ENCODE peak calls at places on chromosomes 2 and 18, in six cellular contexts. E is right cardiac atrium, L is left lung, W is A549, A is heart left ventricle, B is OCI-LY7. Y is an unnamed sample.

GRCh38 chr18:23377669-23378469 is 75.2 kb upstream of the RIOK3 start:
- DNase-seq in E (no peak), L (no peak), W (peak; percentile 34), A (no peak), B (no peak), Y (no peak)

GRCh38 chr18:56545539-56545938 is 92.9 kb downstream of the TXNL1 start:
- DNase-seq in E (no peak), L (no peak), W (no peak), A (no peak), B (no peak), Y (no peak)

GRCh38 chr2:158931577-158931976 is 36.9 kb upstream of the TANC1 start:
- DNase-seq in E (no peak), L (no peak), W (no peak), A (no peak), B (no peak), Y (no peak)

GRCh38 chr2:61419129-61419528 is 51.8 kb downstream of the USP34 start:
- DNase-seq in E (no peak), L (no peak), W (no peak), A (no peak), B (peak; percentile 45), Y (no peak)

GRCh38 chr2:238848566-238848940 is 668 bp downstream of the TWIST2 start:
- DNase-seq in E (no peak), L (no peak), W (no peak), A (no peak), B (no peak), Y (no peak)

GRCh38 chr18:73774836-73775509 is 372.7 kb downstream of the FBXO15 start:
- DNase-seq in E (peak; percentile 68), L (no peak), W (peak; percentile 16), A (peak; percentile 27), B (no peak), Y (no peak)

GRCh38 chr2:240881913-240882312 is 13.3 kb downstream of the AGXT start:
- DNase-seq in E (no peak), L (no peak), W (no peak), A (no peak), B (no peak), Y (no peak)

GRCh38 chr2:161947394-161947793 is 126.6 kb downstream of the DPP4 start:
- DNase-seq in E (no peak), L (no peak), W (no peak), A (no peak), B (no peak), Y (no peak)

GRCh38 chr2:234754126-234754525 is 197.7 kb upstream of the SH3BP4 start:
- DNase-seq in E (no peak), L (no peak), W (no peak), A (no peak), B (no peak), Y (no peak)

GRCh38 chr2:234074751-234075520 is 24.4 kb downstream of the SPP2 start:
- DNase-seq in E (no peak), L (no peak), W (no peak), A (no peak), B (no peak), Y (no peak)

GRCh38 chr2:134310450-134311079 is 56.7 kb downstream of the MGAT5 start:
- DNase-seq in E (peak; percentile 45), L (no peak), W (no peak), A (no peak), B (no peak), Y (peak; percentile 17)

GRCh38 chr18:65788373-65788772 is 37.6 kb downstream of the CDH7 start:
- DNase-seq in E (no peak), L (no peak), W (no peak), A (no peak), B (no peak), Y (no peak)

GRCh38 chr2:151860613-151861146 is 32.5 kb upstream of the ARL5A start:
- DNase-seq in E (no peak), L (no peak), W (no peak), A (no peak), B (no peak), Y (no peak)

GRCh38 chr2:230738391-230738811 is 25.8 kb downstream of the CAB39 start:
- DNase-seq in E (no peak), L (no peak), W (no peak), A (no peak), B (no peak), Y (peak; percentile 35)

GRCh38 chr18:57542801-57543427 is 43.6 kb downstream of the FECH start:
- DNase-seq in E (no peak), L (no peak), W (no peak), A (no peak), B (no peak), Y (no peak)

GRCh38 chr2:50448556-50448955 is 583.4 kb downstream of the NRXN1 start:
- DNase-seq in E (no peak), L (no peak), W (no peak), A (no peak), B (no peak), Y (no peak)

GRCh38 chr2:69581774-69582581 is 61.6 kb downstream of the AAK1 start:
- DNase-seq in E (no peak), L (no peak), W (no peak), A (no peak), B (no peak), Y (peak; percentile 84)

GRCh38 chr2:136248242-136248641 is 130.3 kb upstream of the CXCR4 start:
- DNase-seq in E (no peak), L (no peak), W (no peak), A (no peak), B (no peak), Y (no peak)

GRCh38 chr2:69020496-69020895 is 7.5 kb downstream of the ANTXR1 start:
- DNase-seq in E (no peak), L (no peak), W (no peak), A (no peak), B (no peak), Y (no peak)

DNA sequence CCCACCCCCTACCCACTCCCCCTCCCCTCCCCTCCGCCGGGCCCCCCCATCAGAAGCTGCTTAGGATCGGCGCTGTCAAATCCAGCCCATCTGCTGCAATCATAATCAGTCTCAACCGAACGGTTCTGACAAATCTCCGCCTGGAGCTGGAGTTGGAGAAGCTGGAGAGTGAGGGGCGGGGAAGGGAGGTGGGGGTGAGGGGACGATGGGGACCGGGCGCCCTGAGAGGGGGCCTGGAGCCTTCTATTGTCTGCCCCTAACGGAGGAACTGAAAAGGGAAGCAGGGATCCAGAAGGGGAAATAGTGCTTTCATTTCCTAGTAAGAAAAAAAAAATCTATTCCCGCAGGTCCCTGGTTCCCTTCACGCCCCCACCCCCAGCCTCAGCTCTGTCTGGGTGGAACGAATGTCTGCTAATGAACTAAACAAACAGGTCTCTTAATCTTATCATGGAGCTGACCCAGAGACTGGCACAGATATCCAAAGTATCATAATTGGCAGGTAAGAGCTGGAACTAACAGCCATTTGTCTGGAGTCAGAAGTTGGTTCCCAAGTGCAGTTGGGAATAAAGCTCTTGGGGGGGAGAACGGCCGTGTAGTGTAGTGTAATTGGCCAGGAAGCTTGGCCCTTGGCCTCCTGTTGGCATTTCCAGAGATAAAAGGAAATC is 301.2 kb downstream of the NCKAP5 start:
- DNase-seq in E (peak; percentile 37), L (no peak), W (peak; percentile 26), A (no peak), B (no peak), Y (no peak)
- H3K4me3 ChIP-seq in E (peak overlapping the region; percentile 15), L (peak overlapping the region; percentile 37), W (peak overlapping the region; percentile 74), A (peak overlapping the region; percentile 46), B (no peak overlapping the region), Y (no peak overlapping the region)

DNA sequence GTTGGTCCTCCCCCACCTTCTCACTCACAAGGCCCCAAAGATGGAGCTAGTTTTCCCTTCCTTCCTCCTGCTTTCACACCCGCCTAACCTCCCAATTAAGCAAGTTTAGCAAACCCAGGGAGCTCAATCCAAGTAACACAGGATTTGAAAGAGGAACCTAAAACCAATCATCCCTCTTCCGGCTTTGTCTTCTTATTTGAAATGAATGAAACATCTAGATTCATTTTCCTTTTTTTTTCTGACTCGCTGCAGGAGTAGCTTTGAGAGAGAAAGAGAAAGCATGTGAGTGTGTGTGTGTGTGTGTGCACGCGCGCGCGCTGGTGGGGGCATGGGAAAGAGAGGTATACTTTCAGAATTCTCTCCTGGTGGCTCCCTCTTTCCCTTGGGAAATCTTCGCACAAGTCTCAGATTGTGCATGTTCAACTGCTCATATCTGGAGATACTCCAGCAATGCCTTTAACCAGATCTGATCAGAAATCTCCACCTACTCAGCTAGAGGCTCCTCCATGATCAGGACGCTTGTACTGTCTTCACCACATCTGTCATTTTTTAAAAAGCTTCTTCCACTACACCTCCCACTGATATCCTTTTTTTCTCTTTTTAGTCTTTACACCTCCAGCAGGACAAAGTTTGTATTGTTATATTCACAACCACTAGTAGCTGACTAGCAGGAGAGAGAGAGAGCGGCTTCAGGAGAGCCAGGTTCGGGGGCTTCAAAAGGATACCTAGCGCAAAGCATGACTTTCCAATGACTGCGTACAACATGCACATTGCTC is 1.6 kb downstream of the SLC8A1 start:
- DNase-seq in E (peak; percentile 75), L (no peak), W (no peak), A (no peak), B (peak; percentile 38), Y (no peak)
- H3K4me3 ChIP-seq in E (peak overlapping the region; percentile 83), L (peak overlapping the region; percentile 41), W (peak overlapping the region; percentile 57), A (peak overlapping the region; percentile 71), B (peak overlapping the region; percentile 73), Y (peak overlapping the region; percentile 14)

DNA sequence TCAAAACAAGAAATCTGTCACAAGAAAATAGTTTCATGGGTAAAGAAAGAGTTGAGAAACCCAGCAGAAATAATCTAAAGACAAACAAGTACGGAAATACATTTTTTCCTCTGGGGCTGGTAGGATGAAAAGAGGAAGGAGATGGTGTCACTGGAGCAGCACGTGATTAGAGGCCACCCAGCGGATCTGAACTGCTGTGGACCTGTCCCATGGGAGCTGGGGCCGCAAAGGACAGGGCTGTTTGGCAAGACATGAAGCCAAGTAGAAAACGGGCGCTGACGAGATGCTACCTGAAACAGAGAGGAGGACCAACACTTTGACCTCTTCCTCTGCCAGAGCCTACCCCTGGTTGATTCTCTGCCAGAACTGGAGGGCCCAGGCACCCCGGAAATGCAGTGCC is 295.4 kb upstream of the ATP5MC3 start:
- DNase-seq in E (no peak), L (peak; percentile 57), W (no peak), A (peak; percentile 41), B (no peak), Y (no peak)
- H3K4me3 ChIP-seq in E (no peak overlapping the region), L (no peak overlapping the region), W (no peak overlapping the region), A (no peak overlapping the region), B (no peak overlapping the region), Y (no peak overlapping the region)

GRCh38 chr2:56008661-56009411 is 85.3 kb upstream of the EFEMP1 start:
- DNase-seq in E (peak; percentile 83), L (peak; percentile 46), W (no peak), A (peak; percentile 51), B (peak; percentile 31), Y (peak; percentile 62)
- H3K4me3 ChIP-seq in E (no peak overlapping the region), L (no peak overlapping the region), W (no peak overlapping the region), A (no peak overlapping the region), B (no peak overlapping the region), Y (no peak overlapping the region)

GRCh38 chr2:86368181-86368824 is 30.9 kb upstream of the REEP1 start:
- DNase-seq in E (peak; percentile 71), L (no peak), W (peak; percentile 67), A (no peak), B (peak; percentile 65), Y (peak; percentile 17)
- H3K4me3 ChIP-seq in E (no peak overlapping the region), L (no peak overlapping the region), W (no peak overlapping the region), A (no peak overlapping the region), B (no peak overlapping the region), Y (no peak overlapping the region)